ENCODE peak calls at places on chromosome X, in ten cellular contexts. K, N, W, O, H, P, Q, V, S and A are unnamed samples.

GRCh38 chrX:46582325-46582724 is 8.8 kb downstream of the CHST7 start:
- DNase-seq in K (no peak), N (no peak), W (peak; percentile 10), O (no peak), H (no peak), P (no peak), Q (peak; percentile 42), V (no peak), S (no peak), A (peak; percentile 38)

GRCh38 chrX:43165343-43165920 is 387.5 kb upstream of the PPP1R2C start:
- DNase-seq in K (no peak), N (no peak), W (no peak), O (no peak), H (no peak), P (no peak), Q (no peak), V (no peak), S (no peak), A (no peak)

GRCh38 chrX:53442322-53442631 is 8.1 kb upstream of the HSD17B10 start:
- DNase-seq in K (no peak), N (no peak), W (no peak), O (no peak), H (no peak), P (no peak), Q (no peak), V (no peak), S (no peak), A (no peak)

GRCh38 chrX:130575831-130576404 is 174.1 kb downstream of the RBMX2 start:
- DNase-seq in K (peak; percentile 38), N (no peak), W (peak; percentile 31), O (no peak), H (no peak), P (peak; percentile 45), Q (peak; percentile 54), V (peak; percentile 0), S (peak; percentile 32), A (peak; percentile 49)

GRCh38 chrX:16484338-16484737 is 165.6 kb upstream of the S100G start:
- DNase-seq in K (no peak), N (no peak), W (peak; percentile 65), O (no peak), H (peak; percentile 80), P (no peak), Q (peak; percentile 84), V (peak; percentile 0), S (no peak), A (peak; percentile 85)

GRCh38 chrX:72461288-72461687 is 111.4 kb downstream of the HDAC8 start:
- DNase-seq in K (no peak), N (no peak), W (no peak), O (no peak), H (no peak), P (no peak), Q (no peak), V (no peak), S (no peak), A (no peak)

GRCh38 chrX:136708348-136708747 is 60.4 kb downstream of the CD40LG start:
- DNase-seq in K (no peak), N (no peak), W (peak; percentile 12), O (no peak), H (no peak), P (no peak), Q (no peak), V (no peak), S (peak; percentile 6), A (no peak)

GRCh38 chrX:71118032-71118984 is at the start of gene MED12:
- DNase-seq in K (peak; percentile 80), N (peak; percentile 74), W (peak; percentile 83), O (peak; percentile 67), H (peak; percentile 52), P (peak; percentile 56), Q (peak; percentile 83), V (peak; percentile 58), S (peak; percentile 66), A (peak; percentile 90)

GRCh38 chrX:3175659-3176438 is 134.6 kb downstream of the ARSF start:
- DNase-seq in K (no peak), N (no peak), W (peak; percentile 65), O (no peak), H (peak; percentile 48), P (no peak), Q (peak; percentile 61), V (no peak), S (no peak), A (peak; percentile 57)

GRCh38 chrX:111100191-111100590 is 4.2 kb downstream of the PAK3 start:
- DNase-seq in K (peak; percentile 65), N (no peak), W (peak; percentile 19), O (no peak), H (peak; percentile 17), P (peak; percentile 35), Q (peak; percentile 23), V (no peak), S (peak; percentile 72), A (peak; percentile 60)

GRCh38 chrX:110180928-110181310 is 137.0 kb downstream of the AMMECR1 start:
- DNase-seq in K (no peak), N (no peak), W (peak; percentile 76), O (no peak), H (peak; percentile 63), P (no peak), Q (peak; percentile 22), V (no peak), S (no peak), A (peak; percentile 36)

GRCh38 chrX:72498782-72499181 is 73.9 kb downstream of the HDAC8 start:
- DNase-seq in K (no peak), N (no peak), W (no peak), O (no peak), H (no peak), P (no peak), Q (peak; percentile 4), V (no peak), S (no peak), A (no peak)